ENCODE peak calls at places on chromosome 7, in ten cellular contexts. Z is K562, D is esophagus muscularis mucosa, S is A549, B is SK-N-SH, X is transverse colon, L is tibial nerve, V is H1, K is stomach, F is GM12878. O is an unnamed sample.

GRCh38 chr7:55509322-55509721 is 63.0 kb downstream of the VOPP1 start:
- DNase-seq in K (no peak), Z (no peak), D (no peak), B (no peak), X (no peak), L (no peak), S (no peak), F (no peak), V (no peak), O (no peak)

GRCh38 chr7:80584778-80585177 is 53.7 kb upstream of the CD36 start:
- DNase-seq in B (no peak), F (no peak), L (no peak), D (no peak), X (no peak), Z (no peak), K (peak), S (peak), V (no peak), O (no peak)

GRCh38 chr7:2978403-2978802 is 65.3 kb downstream of the CARD11 start:
- DNase-seq in K (peak), Z (no peak), L (peak), F (peak), B (no peak), X (peak), V (peak), D (no peak), S (no peak), O (no peak)

GRCh38 chr7:71868797-71869196 is 543.3 kb downstream of the CALN1 start:
- DNase-seq in Z (no peak), F (no peak), X (no peak), S (peak), D (no peak), B (no peak), K (no peak), V (no peak), L (no peak), O (no peak)

GRCh38 chr7:2932761-2933251 is 88.7 kb upstream of the GNA12 start:
- DNase-seq in L (no peak), S (no peak), X (no peak), K (no peak), D (no peak), Z (no peak), V (no peak), F (no peak), B (peak), O (peak)

GRCh38 chr7:494261-494687 is 25.4 kb downstream of the PDGFA start:
- DNase-seq in D (no peak), S (no peak), K (no peak), B (peak), L (no peak), X (no peak), V (no peak), Z (peak), F (no peak), O (peak)

GRCh38 chr7:70133291-70133690 is 535.0 kb downstream of the AUTS2 start:
- DNase-seq in L (no peak), K (no peak), X (no peak), F (no peak), B (no peak), S (no peak), V (no peak), Z (no peak), D (no peak), O (no peak)

GRCh38 chr7:16936626-16937422 is 55.0 kb upstream of the AGR3 start:
- DNase-seq in D (no peak), V (no peak), S (no peak), F (no peak), X (no peak), L (no peak), B (no peak), Z (no peak), K (no peak), O (no peak)

GRCh38 chr7:12571691-12572090 is 1.2 kb downstream of the SCIN start:
- DNase-seq in D (no peak), K (no peak), L (no peak), V (no peak), S (no peak), X (no peak), B (no peak), F (no peak), Z (no peak), O (no peak)

DNA sequence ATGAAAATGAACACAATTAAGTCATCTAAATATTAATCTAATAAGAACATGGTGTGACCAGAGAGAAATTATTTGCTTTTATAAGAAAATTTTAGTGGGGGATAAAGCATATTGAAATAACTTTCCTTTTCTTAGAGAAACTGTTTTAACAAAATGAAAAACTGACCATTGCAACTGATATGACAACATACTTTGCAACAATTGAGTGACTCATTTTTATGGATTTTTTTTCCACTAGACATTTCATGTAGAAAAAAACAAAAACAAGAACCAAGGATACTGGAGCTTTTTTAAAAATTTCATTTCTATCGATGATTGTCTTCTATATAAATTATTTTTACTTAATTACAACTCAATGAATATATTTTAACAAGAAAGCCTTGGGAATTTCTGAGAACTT is 90.0 kb downstream of the C1GALT1 start:
- DNase-seq in X (no peak), D (no peak), F (no peak), K (no peak), L (no peak), Z (no peak), V (no peak), S (no peak), B (no peak), O (no peak)
- TF ChIP-seq EP300 in X (no peak), D (no peak), F (no peak), K (no peak), L (no peak), Z (no peak), V (no peak), S (no peak), B (no peak), O (no peak)

DNA sequence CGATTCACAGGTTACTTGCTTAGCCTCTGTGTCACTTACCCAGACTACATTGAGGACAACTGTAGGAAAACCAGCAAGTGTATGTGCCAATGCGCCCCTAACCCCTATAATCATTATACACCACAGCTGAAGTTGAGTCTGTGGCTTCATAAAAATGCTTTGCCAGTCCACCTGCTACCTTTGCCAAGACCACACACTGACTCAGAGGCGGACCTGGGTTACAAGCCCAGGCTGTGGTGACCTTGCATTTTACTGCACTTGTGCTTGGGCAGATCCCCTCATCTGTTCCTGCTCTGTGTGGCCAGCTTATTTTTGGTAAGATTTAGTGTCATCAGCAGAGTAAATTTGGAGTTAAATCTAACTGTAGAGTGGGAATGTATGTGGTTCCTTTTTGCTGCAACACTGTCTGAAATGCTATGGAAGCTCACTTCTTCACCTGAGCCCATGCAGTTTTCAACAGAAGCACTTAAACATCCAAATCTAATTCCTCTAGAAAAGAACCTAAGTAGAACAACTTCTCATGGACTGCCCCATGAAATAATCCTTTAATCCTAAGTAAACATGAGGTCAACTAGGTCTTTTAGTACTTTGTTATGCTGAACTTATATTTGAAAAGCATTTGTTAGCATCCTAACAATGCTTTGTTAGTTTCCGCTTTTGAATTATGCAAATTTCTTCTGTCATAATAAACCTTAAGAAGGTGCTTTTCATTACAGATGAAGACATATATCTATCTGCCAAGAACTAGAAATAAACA is 96.2 kb upstream of the AMPH start:
- DNase-seq in D (no peak), B (no peak), X (no peak), K (no peak), V (no peak), S (no peak), L (no peak), Z (no peak), F (no peak), O (no peak)
- TF ChIP-seq EP300 in D (no peak), B (no peak), X (no peak), K (no peak), V (no peak), S (no peak), L (no peak), Z (no peak), F (no peak), O (no peak)

GRCh38 chr7:77258014-77258413 is 58.4 kb upstream of the FGL2 start:
- DNase-seq in L (no peak), B (peak), D (no peak), V (no peak), S (no peak), X (no peak), K (no peak), F (no peak), Z (no peak), O (no peak)
- TF ChIP-seq EP300 in L (no peak), B (peak), D (no peak), V (no peak), S (no peak), X (no peak), K (no peak), F (no peak), Z (no peak), O (no peak)

DNA sequence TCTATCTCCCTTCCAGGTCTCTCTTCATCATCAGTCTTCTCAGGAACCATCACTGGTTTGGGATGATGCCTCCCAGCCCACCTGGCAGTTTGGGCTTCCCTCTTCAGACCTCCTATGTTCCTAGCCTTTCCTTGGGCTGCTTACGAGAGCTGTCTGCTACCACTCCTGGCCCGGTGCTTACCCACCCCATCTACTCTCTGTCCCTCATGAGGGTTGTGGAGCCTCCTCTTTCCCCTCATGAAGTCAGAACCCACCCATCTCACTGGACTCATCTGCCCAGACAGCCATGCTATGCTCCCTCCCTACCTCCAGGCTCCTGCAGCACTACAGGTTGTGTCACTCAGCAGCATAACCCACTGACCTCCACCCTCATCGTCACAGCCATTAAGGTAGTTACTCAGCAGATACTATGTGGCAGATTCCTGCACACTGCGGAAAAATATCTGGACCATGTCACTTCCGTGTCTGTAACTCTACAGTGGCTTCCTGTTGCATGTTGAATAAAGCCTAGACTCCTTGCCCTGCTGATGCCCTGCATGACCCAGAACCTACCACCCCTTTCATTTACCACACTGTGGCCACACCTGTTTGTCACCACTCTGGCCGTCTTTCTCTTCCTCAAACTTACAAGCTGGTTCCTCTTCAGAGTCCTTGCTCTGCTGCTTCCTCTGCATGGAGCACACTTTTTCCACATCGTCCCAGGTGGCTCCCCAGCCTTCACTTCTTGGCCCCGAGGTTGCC is 2.0 kb downstream of the DBNL start:
- DNase-seq in S (no peak), B (no peak), L (no peak), X (no peak), V (no peak), Z (peak), D (no peak), K (no peak), F (peak), O (peak)
- TF ChIP-seq EP300 in S (no peak), B (no peak), L (no peak), X (no peak), V (no peak), Z (no peak), D (no peak), K (no peak), F (no peak), O (no peak)

DNA sequence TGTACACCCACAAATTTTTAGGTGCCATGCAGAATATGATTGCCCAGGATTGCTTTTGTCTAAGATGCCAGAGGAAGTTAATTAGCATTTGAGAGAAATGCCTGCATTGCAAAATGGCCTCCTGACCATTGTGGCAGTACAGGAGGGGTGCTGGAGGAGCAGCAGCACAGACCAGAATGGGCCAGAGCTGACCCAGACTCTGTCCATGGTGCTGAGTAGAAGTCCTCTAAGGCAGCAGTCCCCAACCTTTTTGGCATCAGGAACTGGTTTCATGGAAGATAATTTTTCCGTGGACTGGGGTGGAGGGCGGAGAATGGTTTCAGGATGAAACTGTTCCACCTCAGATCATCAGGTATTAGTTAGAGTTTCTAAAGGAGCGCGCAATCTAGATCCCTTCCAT is 217.8 kb upstream of the AGK start:
- DNase-seq in L (no peak), X (no peak), V (peak), F (no peak), Z (peak), S (no peak), B (no peak), D (no peak), K (no peak), O (no peak)
- TF ChIP-seq EP300 in L (no peak), X (no peak), V (no peak), F (no peak), Z (no peak), S (no peak), B (no peak), D (no peak), K (no peak), O (no peak)

DNA sequence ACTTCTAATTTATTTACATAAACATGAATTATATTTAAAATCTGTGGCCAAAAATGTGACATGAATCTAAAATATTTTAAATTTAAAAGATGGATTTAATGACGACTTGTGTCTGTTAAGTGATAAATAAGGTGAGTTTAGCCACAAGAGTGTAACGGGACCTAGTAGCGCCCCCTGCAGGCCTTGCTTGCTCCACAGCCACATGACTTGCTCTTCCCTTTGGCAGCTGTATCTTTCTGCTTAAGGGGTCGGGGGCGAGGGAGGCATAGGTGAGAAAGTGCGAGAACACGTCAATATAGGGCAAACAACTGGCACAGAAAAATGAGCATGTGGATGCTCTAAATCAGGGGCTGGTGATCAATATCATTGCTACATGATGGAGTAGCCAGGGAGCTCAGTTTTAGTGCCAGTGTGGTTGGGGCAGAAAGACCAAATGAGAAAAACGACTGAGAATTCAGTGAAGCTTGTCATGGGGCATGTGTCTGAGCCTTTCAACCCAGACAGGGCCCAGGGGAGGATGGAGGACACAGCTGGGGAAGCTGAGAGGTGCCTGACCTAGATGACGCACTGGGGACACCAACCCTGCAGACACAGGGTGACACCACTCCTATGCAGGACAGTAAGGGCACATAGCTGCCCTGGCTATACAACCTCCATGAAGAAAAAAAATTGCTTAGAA is 49.8 kb downstream of the PAXIP1 start:
- DNase-seq in D (no peak), V (peak), F (no peak), X (peak), S (peak), L (no peak), Z (peak), B (peak), K (peak), O (no peak)
- TF ChIP-seq EP300 in D (no peak), V (no peak), F (no peak), X (no peak), S (no peak), L (no peak), Z (no peak), B (no peak), K (no peak), O (no peak)

GRCh38 chr7:77658928-77659327 is 37.3 kb upstream of the RSBN1L start:
- DNase-seq in V (peak), X (no peak), S (no peak), D (no peak), F (no peak), Z (no peak), K (no peak), L (no peak), B (no peak), O (peak)

GRCh38 chr7:77662869-77663268 is 33.4 kb upstream of the RSBN1L start:
- DNase-seq in B (no peak), X (no peak), L (no peak), Z (no peak), K (no peak), V (no peak), D (no peak), S (no peak), F (no peak), O (no peak)

GRCh38 chr7:77665161-77665560 is 31.1 kb upstream of the RSBN1L start:
- DNase-seq in Z (no peak), X (no peak), L (no peak), D (no peak), S (no peak), K (no peak), B (no peak), F (no peak), V (peak), O (peak)

GRCh38 chr7:77667459-77668090 is 28.7 kb upstream of the RSBN1L start:
- DNase-seq in V (peak), L (no peak), S (no peak), Z (no peak), D (no peak), F (no peak), K (no peak), X (peak), B (no peak), O (no peak)

DNA sequence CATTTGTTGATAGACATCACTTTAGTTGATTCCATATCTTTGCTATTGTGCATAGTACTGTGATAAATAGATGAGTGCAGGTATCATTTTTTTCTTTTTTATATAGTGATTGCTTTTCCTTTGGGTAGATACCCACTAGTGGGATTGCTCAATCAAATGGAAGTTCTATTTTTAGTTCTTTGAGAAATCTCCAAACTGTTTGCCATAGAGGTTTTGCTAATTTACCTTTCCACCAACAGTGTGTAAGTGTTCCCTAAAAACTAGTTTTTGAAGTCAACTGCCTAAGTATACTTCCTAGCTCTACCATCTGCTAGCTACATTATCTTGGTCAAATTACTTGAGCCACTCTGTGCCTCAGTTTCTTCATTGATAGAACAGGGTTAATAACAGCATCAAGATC is 31.5 kb upstream of the RSBN1L start:
- DNase-seq in F (no peak), S (no peak), K (no peak), X (no peak), D (no peak), V (no peak), Z (no peak), B (no peak), L (no peak), O (no peak)
- TF ChIP-seq EP300 in F (no peak), S (no peak), K (no peak), X (no peak), D (no peak), V (no peak), Z (no peak), B (no peak), L (no peak), O (no peak)